ENCODE peak calls at places on chromosomes 13 and 19, in five cellular contexts. Y is HepG2, Z is K562, K is GM12878, I is HL-60. Q is an unnamed sample.

GRCh38 chr19:55301459-55302331 is 17.9 kb downstream of the BRSK1 start:
- DNase-seq in Z (peak), Y (peak), I (peak), K (peak), Q (peak)

GRCh38 chr19:8481191-8481590 is 21.2 kb downstream of the PRAM1 start:
- DNase-seq in Y (no peak), I (no peak), K (no peak), Z (no peak), Q (no peak)

GRCh38 chr13:33206945-33207615 is 78.5 kb downstream of the STARD13 start:
- DNase-seq in Y (peak), Z (no peak), K (no peak), I (no peak), Q (no peak)

GRCh38 chr19:35462476-35462953 is 14.5 kb downstream of the FFAR2 start:
- DNase-seq in I (peak), Y (no peak), K (peak), Z (no peak), Q (no peak)

GRCh38 chr19:50557009-50557613 is 11.1 kb downstream of the LRRC4B start:
- DNase-seq in K (no peak), I (no peak), Y (no peak), Z (peak), Q (no peak)

GRCh38 chr13:67620665-67621064 is 390.5 kb upstream of the PCDH9 start:
- DNase-seq in Y (no peak), Z (no peak), K (no peak), I (no peak), Q (no peak)

GRCh38 chr13:93698016-93698613 is 471.5 kb downstream of the GPC6 start:
- DNase-seq in K (no peak), Y (no peak), Z (no peak), I (no peak), Q (no peak)

GRCh38 chr13:44574466-44574855 is 1.7 kb downstream of the TSC22D1 start:
- DNase-seq in I (no peak), Y (no peak), Z (no peak), K (no peak), Q (no peak)

GRCh38 chr13:65155861-65156260 is 2074.3 kb downstream of the PCDH9 start:
- DNase-seq in Y (no peak), I (no peak), Z (no peak), K (no peak), Q (no peak)

GRCh38 chr13:65149687-65150086 is 2080.4 kb downstream of the PCDH9 start:
- DNase-seq in Y (no peak), Z (no peak), K (no peak), I (no peak), Q (no peak)

GRCh38 chr13:65159803-65160202 is 2070.3 kb downstream of the PCDH9 start:
- DNase-seq in Y (no peak), K (no peak), I (no peak), Z (no peak), Q (no peak)

GRCh38 chr13:65154661-65155447 is 2075.3 kb downstream of the PCDH9 start:
- DNase-seq in Z (no peak), Y (no peak), I (no peak), K (peak), Q (no peak)
- TF ChIP-seq GABPA in Z (no peak), Y (no peak), I (no peak), K (no peak), Q (no peak)

GRCh38 chr13:107806726-107807125 is 408.6 kb downstream of the LIG4 start:
- DNase-seq in I (no peak), Y (no peak), Z (no peak), K (no peak), Q (no peak)

GRCh38 chr13:107808388-107808787 is 406.9 kb downstream of the LIG4 start:
- DNase-seq in Y (no peak), Z (no peak), K (no peak), I (no peak), Q (no peak)

GRCh38 chr13:107807306-107808073 is 407.8 kb downstream of the LIG4 start:
- DNase-seq in Z (no peak), Y (no peak), K (no peak), I (no peak), Q (no peak)

GRCh38 chr13:107799001-107799400 is 416.3 kb downstream of the LIG4 start:
- DNase-seq in I (no peak), Z (no peak), K (no peak), Y (no peak), Q (no peak)

GRCh38 chr13:107803822-107804495 is 411.4 kb downstream of the LIG4 start:
- DNase-seq in I (no peak), K (no peak), Z (no peak), Y (no peak), Q (no peak)
- TF ChIP-seq GABPA in I (no peak), K (no peak), Z (no peak), Y (no peak), Q (no peak)

DNA sequence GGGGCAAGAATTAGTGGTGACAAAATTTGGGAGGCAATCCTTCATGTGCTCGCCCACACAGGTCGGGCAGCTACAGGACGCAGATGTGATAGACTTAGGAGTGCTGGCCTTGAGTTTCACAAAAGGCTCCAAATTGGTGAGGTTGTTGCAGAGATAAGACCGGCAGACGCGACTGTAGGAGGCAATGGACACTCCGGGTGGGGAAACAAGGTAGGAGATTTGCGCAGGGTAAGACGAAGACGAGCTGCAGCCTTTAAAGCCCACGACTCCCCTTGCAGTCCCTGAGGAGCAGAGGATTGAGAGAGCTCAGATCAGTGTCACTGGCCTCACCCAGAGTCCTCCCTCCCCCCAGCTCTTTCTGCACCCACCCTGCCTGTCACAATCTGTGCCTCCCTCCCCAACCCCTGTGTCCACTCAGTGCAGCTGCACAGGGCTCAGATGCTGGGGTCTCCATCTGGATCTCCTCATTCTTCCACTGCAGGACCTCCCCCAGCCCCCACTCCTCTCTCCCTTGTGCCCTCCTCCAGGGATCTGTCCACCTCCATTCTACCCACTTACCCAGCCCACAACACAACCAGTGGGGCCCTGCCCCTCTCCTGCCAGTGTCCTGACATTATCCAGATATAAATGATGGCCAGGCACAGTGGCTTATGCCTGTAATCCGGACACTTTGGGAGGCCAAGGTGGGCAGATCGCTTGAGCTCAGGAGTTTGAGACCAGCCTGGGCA is 6.3 kb downstream of the LYPD4 start:
- DNase-seq in Y (no peak), K (no peak), I (no peak), Z (no peak), Q (no peak)
- TF ChIP-seq GABPA in Y (no peak), K (no peak), I (no peak), Z (no peak), Q (no peak)

GRCh38 chr19:1942934-1943555 is 2.1 kb downstream of the CSNK1G2 start:
- DNase-seq in I (peak), Z (no peak), Y (no peak), K (no peak), Q (no peak)
- TF ChIP-seq GABPA in I (no peak), Z (no peak), Y (no peak), K (no peak), Q (no peak)

DNA sequence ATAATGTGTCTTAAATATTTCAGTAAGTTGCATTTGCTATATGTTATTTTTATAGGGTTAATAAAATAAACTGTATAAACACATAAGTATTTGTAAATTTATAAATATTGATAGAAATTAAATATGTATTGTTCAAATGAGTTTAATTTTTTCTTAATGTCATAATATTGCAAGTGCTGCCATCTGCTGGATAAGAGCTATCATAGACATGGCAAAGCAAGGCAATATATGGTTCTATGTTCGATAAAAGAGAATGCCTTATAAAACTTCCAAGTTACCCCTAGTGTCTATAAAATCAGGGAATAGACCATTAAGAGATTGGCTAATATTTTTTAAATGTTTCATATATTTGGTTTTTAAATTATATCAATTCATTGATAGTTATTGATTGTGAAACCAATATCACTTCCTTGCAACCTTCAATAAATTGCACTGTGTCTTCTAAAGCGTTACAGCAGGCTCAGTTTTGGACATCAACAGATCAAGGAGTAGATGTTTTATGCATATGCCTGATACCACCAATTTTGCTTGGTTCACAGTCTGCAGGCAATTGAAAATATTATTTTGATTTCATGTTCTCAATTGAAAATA is 29.0 kb upstream of the SLITRK6 start:
- DNase-seq in Y (peak), K (no peak), Z (peak), I (no peak), Q (no peak)
- TF ChIP-seq GABPA in Y (no peak), K (no peak), Z (no peak), I (no peak), Q (no peak)

Q was measured in H1.